ENCODE peak calls at places on chromosomes 12 and 14, in nine cellular contexts. M is fibroblast of villous mesenchyme, N is neural crest cell, T is psoas muscle, X is IMR-90, A is stomach, O is A549, D is right lobe of liver, V is mesothelial cell of epicardium. C is an unnamed sample.
A peak's percentile ranks its signal among the peaks of the same experiment; 100 is the strongest.

GRCh38 chr12:52006726-52007157 is at the start of gene TAMALIN:
- DNase-seq in V (peak; percentile 57), O (no peak), T (peak; percentile 85), X (peak; percentile 53), N (peak; percentile 64), A (peak; percentile 70), D (peak; percentile 70), M (peak; percentile 65), C (peak; percentile 91)

GRCh38 chr14:94677239-94677612 is 65.0 kb downstream of the SERPINA3 start:
- DNase-seq in A (no peak), D (no peak), T (no peak), V (no peak), M (no peak), O (no peak), X (no peak), N (no peak), C (peak; percentile 42)

GRCh38 chr12:106425061-106425706 is 67.6 kb downstream of the POLR3B start:
- DNase-seq in T (no peak), A (no peak), D (no peak), X (no peak), V (no peak), N (no peak), M (no peak), O (no peak), C (no peak)

GRCh38 chr12:104935892-104936291 is 22.2 kb downstream of the SLC41A2 start:
- DNase-seq in M (no peak), A (no peak), N (no peak), D (no peak), O (no peak), V (no peak), T (no peak), X (no peak), C (no peak)

GRCh38 chr14:36268957-36269734 is 51.3 kb downstream of the MBIP start:
- DNase-seq in A (no peak), M (no peak), O (no peak), X (no peak), N (no peak), D (no peak), V (no peak), T (no peak), C (no peak)

GRCh38 chr12:49476091-49476490 is 62.7 kb upstream of the KCNH3 start:
- DNase-seq in X (no peak), O (no peak), M (no peak), D (no peak), V (no peak), T (no peak), A (no peak), N (no peak), C (no peak)

GRCh38 chr12:122104844-122105243 is 26.3 kb downstream of the MLXIP start:
- DNase-seq in M (no peak), O (no peak), A (no peak), V (no peak), D (no peak), X (no peak), N (no peak), T (no peak), C (no peak)

GRCh38 chr12:110543252-110543959 is 39.7 kb downstream of the PPTC7 start:
- DNase-seq in M (peak; percentile 90), X (peak; percentile 80), T (peak; percentile 95), N (no peak), O (no peak), D (peak; percentile 89), A (peak; percentile 91), V (no peak), C (no peak)

GRCh38 chr12:8639936-8640335 is 22.7 kb downstream of the MFAP5 start:
- DNase-seq in N (no peak), V (no peak), A (no peak), M (no peak), D (no peak), O (no peak), T (no peak), X (no peak), C (no peak)

GRCh38 chr14:75279153-75279738 is 618 bp downstream of the FOS start:
- DNase-seq in O (peak; percentile 47), M (peak; percentile 79), N (peak; percentile 33), A (no peak), D (peak; percentile 82), T (peak; percentile 84), X (peak; percentile 83), V (no peak), C (no peak)

GRCh38 chr14:64186231-64187129 is 107.7 kb downstream of the ESR2 start:
- DNase-seq in X (no peak), N (peak; percentile 5), V (no peak), T (no peak), O (no peak), A (peak; percentile 70), D (no peak), M (no peak), C (no peak)

GRCh38 chr14:101474563-101475467 is 86.5 kb upstream of the DIO3 start:
- DNase-seq in T (no peak), O (no peak), N (no peak), A (peak; percentile 19), D (no peak), V (no peak), X (no peak), M (no peak), C (peak; percentile 77)

GRCh38 chr14:32014498-32014897 is 62.6 kb upstream of the ARHGAP5 start:
- DNase-seq in T (no peak), V (no peak), A (no peak), O (no peak), N (no peak), M (no peak), D (no peak), X (no peak), C (no peak)

GRCh38 chr14:32012571-32012970 is 64.5 kb upstream of the ARHGAP5 start:
- DNase-seq in O (no peak), M (no peak), A (no peak), X (no peak), D (no peak), V (no peak), T (no peak), N (no peak), C (no peak)

GRCh38 chr14:32012062-32012461 is 65.0 kb upstream of the ARHGAP5 start:
- DNase-seq in T (no peak), M (no peak), O (no peak), D (no peak), N (no peak), A (no peak), X (no peak), V (no peak), C (no peak)

GRCh38 chr14:32011225-32011624 is 65.9 kb upstream of the ARHGAP5 start:
- DNase-seq in T (no peak), O (no peak), M (no peak), X (no peak), D (no peak), V (no peak), A (no peak), N (no peak), C (no peak)

DNA sequence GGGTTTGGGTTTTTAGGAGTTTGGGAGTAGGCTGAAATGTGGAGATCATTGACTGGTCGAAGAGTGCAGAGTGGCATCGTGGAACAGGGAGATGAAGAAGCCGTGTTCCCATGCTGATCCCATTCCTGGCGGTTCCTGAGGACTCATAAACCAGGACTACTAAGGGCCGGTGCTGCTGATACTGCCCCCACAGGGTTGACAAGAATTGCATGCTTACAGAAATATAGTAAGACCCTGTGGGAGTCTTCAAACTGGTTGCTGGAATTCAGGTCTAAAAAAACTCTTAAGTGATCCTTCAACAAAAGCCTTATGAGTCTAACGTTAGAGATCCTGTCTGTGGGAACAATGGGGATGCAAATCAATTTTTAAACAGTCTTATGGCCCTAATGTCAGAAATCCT is 64.0 kb upstream of the ARHGAP5 start:
- DNase-seq in D (no peak), A (no peak), V (no peak), M (no peak), X (no peak), T (no peak), O (peak; percentile 56), N (no peak), C (no peak)
- TF ChIP-seq CTCF in D (no peak), A (no peak), V (peak; percentile 17), M (peak; percentile 29), X (no peak), T (no peak), O (no peak), N (peak; percentile 38), C (no peak)

GRCh38 chr14:45072121-45072520 is 11.8 kb upstream of the PRPF39 start:
- DNase-seq in N (no peak), O (no peak), V (no peak), T (no peak), X (no peak), A (no peak), D (no peak), M (peak; percentile 64), C (no peak)

GRCh38 chr14:45066667-45067066 is 17.2 kb upstream of the PRPF39 start:
- DNase-seq in N (no peak), A (no peak), D (no peak), X (no peak), O (no peak), M (no peak), V (no peak), T (no peak), C (no peak)

GRCh38 chr14:45068396-45068795 is 15.5 kb upstream of the PRPF39 start:
- DNase-seq in T (no peak), A (no peak), M (no peak), O (no peak), V (no peak), X (no peak), D (no peak), N (no peak), C (no peak)

GRCh38 chr14:45073480-45073879 is 10.4 kb upstream of the PRPF39 start:
- DNase-seq in D (no peak), O (no peak), M (no peak), V (no peak), X (no peak), T (no peak), A (no peak), N (no peak), C (no peak)

GRCh38 chr14:45070215-45070614 is 13.7 kb upstream of the PRPF39 start:
- DNase-seq in T (no peak), O (peak; percentile 17), V (no peak), N (no peak), A (no peak), M (peak; percentile 10), D (no peak), X (peak; percentile 10), C (no peak)
- TF ChIP-seq CTCF in T (no peak), O (no peak), V (no peak), N (no peak), A (no peak), M (no peak), D (no peak), X (no peak), C (no peak)

DNA sequence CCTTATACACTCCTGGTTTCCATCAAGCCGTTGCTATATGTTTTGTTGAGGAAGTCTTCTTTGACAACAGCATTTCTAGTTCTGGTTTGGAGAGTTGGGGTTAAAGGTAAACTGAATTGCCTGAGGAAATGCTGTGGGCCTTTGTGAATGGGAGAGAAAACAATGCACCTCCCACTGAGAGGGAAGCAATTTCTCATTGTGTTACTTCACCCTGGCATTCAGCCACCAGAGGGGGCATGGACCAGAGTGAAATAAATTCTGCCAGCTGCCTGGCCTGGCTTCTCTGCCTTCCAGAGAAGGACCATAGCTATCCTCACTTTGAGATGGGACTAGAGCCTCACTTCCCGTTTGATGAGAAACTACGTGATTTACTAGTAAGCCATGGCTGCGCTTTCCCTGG is 475.3 kb downstream of the EGLN3 start:
- DNase-seq in O (peak; percentile 27), T (no peak), D (no peak), N (peak; percentile 63), A (peak; percentile 47), X (no peak), M (peak; percentile 38), V (no peak), C (no peak)
- TF ChIP-seq CTCF in O (peak; percentile 14), T (no peak), D (peak; percentile 7), N (peak; percentile 69), A (no peak), X (no peak), M (peak; percentile 60), V (peak; percentile 43), C (peak; percentile 82)

GRCh38 chr12:131882804-131883520 is 11.5 kb upstream of the ULK1 start:
- DNase-seq in M (no peak), T (no peak), V (no peak), N (no peak), A (no peak), D (no peak), X (no peak), O (peak; percentile 59), C (no peak)
- TF ChIP-seq CTCF in M (no peak), T (no peak), V (no peak), N (no peak), A (no peak), D (no peak), X (no peak), O (no peak), C (peak; percentile 27)